ENCODE peak calls at places on chromosomes 16 and 17, in nine cellular contexts. One of them, this sample, is unnamed.
A peak's percentile ranks its signal among the peaks of the same experiment; 100 is the strongest.

GRCh38 chr17:7478276-7479138 is 924 bp downstream of the ZBTB4 start:
- DNase-seq in HFF-Myc: no peak
- DNase-seq in BE2C: peak; percentile 29
- DNase-seq in EL: peak; percentile 50
- DNase-seq in amniotic stem cell: no peak
- DNase-seq in gastrocnemius medialis: peak; percentile 27
- DNase-seq in activated naive CD4-positive, alpha-beta T cell: no peak
- DNase-seq in transverse colon: peak; percentile 62
- DNase-seq in right atrium auricular region: no peak
- DNase-seq in this sample: peak; percentile 66

GRCh38 chr17:74521701-74522201 is 9.5 kb downstream of the CD300LB start:
- DNase-seq in BE2C: no peak
- DNase-seq in EL: no peak
- DNase-seq in right atrium auricular region: peak; percentile 57
- DNase-seq in HFF-Myc: no peak
- DNase-seq in transverse colon: no peak
- DNase-seq in gastrocnemius medialis: no peak
- DNase-seq in amniotic stem cell: no peak
- DNase-seq in activated naive CD4-positive, alpha-beta T cell: no peak
- DNase-seq in this sample: no peak

GRCh38 chr16:84670063-84670462 is 21.8 kb downstream of the KLHL36 start:
- DNase-seq in gastrocnemius medialis: no peak
- DNase-seq in transverse colon: no peak
- DNase-seq in amniotic stem cell: no peak
- DNase-seq in right atrium auricular region: no peak
- DNase-seq in BE2C: no peak
- DNase-seq in EL: no peak
- DNase-seq in HFF-Myc: no peak
- DNase-seq in activated naive CD4-positive, alpha-beta T cell: no peak
- DNase-seq in this sample: no peak

GRCh38 chr17:75535119-75535537 is 9.6 kb downstream of the LLGL2 start:
- DNase-seq in right atrium auricular region: no peak
- DNase-seq in transverse colon: peak; percentile 82
- DNase-seq in EL: no peak
- DNase-seq in amniotic stem cell: no peak
- DNase-seq in gastrocnemius medialis: no peak
- DNase-seq in BE2C: no peak
- DNase-seq in HFF-Myc: no peak
- DNase-seq in activated naive CD4-positive, alpha-beta T cell: no peak
- DNase-seq in this sample: no peak

GRCh38 chr17:78416311-78416711 is 37.9 kb downstream of the PGS1 start:
- DNase-seq in amniotic stem cell: no peak
- DNase-seq in gastrocnemius medialis: no peak
- DNase-seq in HFF-Myc: no peak
- DNase-seq in EL: peak; percentile 48
- DNase-seq in activated naive CD4-positive, alpha-beta T cell: no peak
- DNase-seq in BE2C: no peak
- DNase-seq in transverse colon: peak; percentile 39
- DNase-seq in right atrium auricular region: no peak
- DNase-seq in this sample: no peak

GRCh38 chr16:70701036-70701435 is 15.2 kb upstream of the MTSS2 start:
- DNase-seq in right atrium auricular region: no peak
- DNase-seq in gastrocnemius medialis: no peak
- DNase-seq in amniotic stem cell: no peak
- DNase-seq in BE2C: no peak
- DNase-seq in EL: no peak
- DNase-seq in activated naive CD4-positive, alpha-beta T cell: no peak
- DNase-seq in HFF-Myc: no peak
- DNase-seq in transverse colon: no peak
- DNase-seq in this sample: no peak

GRCh38 chr17:50212121-50212843 is 10.9 kb upstream of the COL1A1 start:
- DNase-seq in EL: peak; percentile 87
- DNase-seq in HFF-Myc: no peak
- DNase-seq in amniotic stem cell: no peak
- DNase-seq in transverse colon: peak; percentile 41
- DNase-seq in activated naive CD4-positive, alpha-beta T cell: no peak
- DNase-seq in BE2C: no peak
- DNase-seq in gastrocnemius medialis: no peak
- DNase-seq in right atrium auricular region: peak; percentile 60
- DNase-seq in this sample: no peak

GRCh38 chr17:44502598-44503079 is 567 bp downstream of the GPATCH8 start:
- DNase-seq in right atrium auricular region: no peak
- DNase-seq in gastrocnemius medialis: no peak
- DNase-seq in HFF-Myc: no peak
- DNase-seq in amniotic stem cell: no peak
- DNase-seq in transverse colon: no peak
- DNase-seq in BE2C: peak; percentile 52
- DNase-seq in activated naive CD4-positive, alpha-beta T cell: peak; percentile 30
- DNase-seq in EL: peak; percentile 18
- DNase-seq in this sample: no peak

GRCh38 chr16:80614908-80615696 is 74.3 kb downstream of the DYNLRB2 start:
- DNase-seq in transverse colon: no peak
- DNase-seq in EL: peak; percentile 94
- DNase-seq in gastrocnemius medialis: no peak
- DNase-seq in HFF-Myc: peak; percentile 33
- DNase-seq in right atrium auricular region: no peak
- DNase-seq in BE2C: no peak
- DNase-seq in amniotic stem cell: peak; percentile 1
- DNase-seq in activated naive CD4-positive, alpha-beta T cell: no peak
- DNase-seq in this sample: no peak

GRCh38 chr16:27819881-27820610 is 243.5 kb downstream of the GSG1L start:
- DNase-seq in transverse colon: no peak
- DNase-seq in activated naive CD4-positive, alpha-beta T cell: no peak
- DNase-seq in right atrium auricular region: no peak
- DNase-seq in BE2C: no peak
- DNase-seq in HFF-Myc: no peak
- DNase-seq in gastrocnemius medialis: no peak
- DNase-seq in amniotic stem cell: no peak
- DNase-seq in EL: no peak
- DNase-seq in this sample: no peak

GRCh38 chr16:730666-731509 is 4.0 kb downstream of the HAGHL start:
- DNase-seq in BE2C: no peak
- DNase-seq in gastrocnemius medialis: no peak
- DNase-seq in amniotic stem cell: no peak
- DNase-seq in transverse colon: no peak
- DNase-seq in activated naive CD4-positive, alpha-beta T cell: no peak
- DNase-seq in EL: no peak
- DNase-seq in right atrium auricular region: no peak
- DNase-seq in HFF-Myc: no peak
- DNase-seq in this sample: no peak

GRCh38 chr17:3827124-3827773 is 18.8 kb downstream of the NCBP3 start:
- DNase-seq in transverse colon: peak; percentile 64
- DNase-seq in amniotic stem cell: no peak
- DNase-seq in HFF-Myc: peak; percentile 43
- DNase-seq in EL: peak; percentile 71
- DNase-seq in gastrocnemius medialis: no peak
- DNase-seq in activated naive CD4-positive, alpha-beta T cell: no peak
- DNase-seq in BE2C: peak; percentile 72
- DNase-seq in right atrium auricular region: no peak
- DNase-seq in this sample: peak; percentile 22

GRCh38 chr17:64008830-64009229 is 10.7 kb downstream of the PRR29 start:
- DNase-seq in gastrocnemius medialis: no peak
- DNase-seq in right atrium auricular region: peak; percentile 54
- DNase-seq in EL: no peak
- DNase-seq in BE2C: no peak
- DNase-seq in activated naive CD4-positive, alpha-beta T cell: no peak
- DNase-seq in transverse colon: no peak
- DNase-seq in HFF-Myc: no peak
- DNase-seq in amniotic stem cell: no peak
- DNase-seq in this sample: no peak

GRCh38 chr16:22924492-22924891 is 110.5 kb downstream of the HS3ST2 start:
- DNase-seq in gastrocnemius medialis: no peak
- DNase-seq in EL: no peak
- DNase-seq in activated naive CD4-positive, alpha-beta T cell: no peak
- DNase-seq in BE2C: no peak
- DNase-seq in right atrium auricular region: no peak
- DNase-seq in amniotic stem cell: no peak
- DNase-seq in transverse colon: no peak
- DNase-seq in HFF-Myc: no peak
- DNase-seq in this sample: no peak

GRCh38 chr17:68572138-68572842 is 28.9 kb downstream of the FAM20A start:
- DNase-seq in gastrocnemius medialis: no peak
- DNase-seq in BE2C: no peak
- DNase-seq in right atrium auricular region: no peak
- DNase-seq in transverse colon: peak; percentile 11
- DNase-seq in activated naive CD4-positive, alpha-beta T cell: no peak
- DNase-seq in amniotic stem cell: no peak
- DNase-seq in EL: no peak
- DNase-seq in HFF-Myc: no peak
- DNase-seq in this sample: no peak

GRCh38 chr17:27625856-27626255 is 5.1 kb upstream of the LGALS9 start:
- DNase-seq in HFF-Myc: no peak
- DNase-seq in gastrocnemius medialis: no peak
- DNase-seq in amniotic stem cell: no peak
- DNase-seq in transverse colon: no peak
- DNase-seq in right atrium auricular region: no peak
- DNase-seq in BE2C: no peak
- DNase-seq in EL: no peak
- DNase-seq in activated naive CD4-positive, alpha-beta T cell: no peak
- DNase-seq in this sample: no peak

GRCh38 chr17:78826426-78826825 is 14.2 kb downstream of the USP36 start:
- DNase-seq in right atrium auricular region: no peak
- DNase-seq in gastrocnemius medialis: no peak
- DNase-seq in amniotic stem cell: no peak
- DNase-seq in activated naive CD4-positive, alpha-beta T cell: no peak
- DNase-seq in EL: peak; percentile 36
- DNase-seq in transverse colon: no peak
- DNase-seq in BE2C: no peak
- DNase-seq in HFF-Myc: no peak
- DNase-seq in this sample: no peak

GRCh38 chr16:380837-381787 is 666 bp downstream of the PGAP6 start:
- DNase-seq in gastrocnemius medialis: no peak
- DNase-seq in transverse colon: no peak
- DNase-seq in EL: no peak
- DNase-seq in amniotic stem cell: no peak
- DNase-seq in HFF-Myc: no peak
- DNase-seq in activated naive CD4-positive, alpha-beta T cell: no peak
- DNase-seq in BE2C: peak; percentile 34
- DNase-seq in right atrium auricular region: no peak
- DNase-seq in this sample: no peak

GRCh38 chr16:70576431-70577255 is 53.0 kb downstream of the SF3B3 start:
- DNase-seq in activated naive CD4-positive, alpha-beta T cell: no peak
- DNase-seq in BE2C: no peak
- DNase-seq in amniotic stem cell: no peak
- DNase-seq in transverse colon: peak; percentile 33
- DNase-seq in EL: peak; percentile 93
- DNase-seq in gastrocnemius medialis: no peak
- DNase-seq in HFF-Myc: peak; percentile 91
- DNase-seq in right atrium auricular region: no peak
- DNase-seq in this sample: no peak

GRCh38 chr17:62757518-62757951 is 50.6 kb downstream of the MARCHF10 start:
- DNase-seq in amniotic stem cell: no peak
- DNase-seq in right atrium auricular region: no peak
- DNase-seq in HFF-Myc: no peak
- DNase-seq in gastrocnemius medialis: no peak
- DNase-seq in activated naive CD4-positive, alpha-beta T cell: no peak
- DNase-seq in BE2C: peak; percentile 74
- DNase-seq in transverse colon: no peak
- DNase-seq in EL: no peak
- DNase-seq in this sample: no peak

GRCh38 chr17:63479495-63480184 is 2.8 kb downstream of the ACE start:
- DNase-seq in transverse colon: no peak
- DNase-seq in gastrocnemius medialis: no peak
- DNase-seq in HFF-Myc: no peak
- DNase-seq in activated naive CD4-positive, alpha-beta T cell: no peak
- DNase-seq in amniotic stem cell: no peak
- DNase-seq in BE2C: peak; percentile 85
- DNase-seq in EL: no peak
- DNase-seq in right atrium auricular region: no peak
- DNase-seq in this sample: no peak

GRCh38 chr17:52157603-52158449 is 688 bp downstream of the CA10 start:
- DNase-seq in BE2C: peak; percentile 43
- DNase-seq in amniotic stem cell: no peak
- DNase-seq in activated naive CD4-positive, alpha-beta T cell: no peak
- DNase-seq in HFF-Myc: no peak
- DNase-seq in gastrocnemius medialis: no peak
- DNase-seq in right atrium auricular region: no peak
- DNase-seq in EL: no peak
- DNase-seq in transverse colon: no peak
- DNase-seq in this sample: no peak

GRCh38 chr17:4948997-4949320 is 629 bp upstream of the PFN1 start:
- DNase-seq in right atrium auricular region: peak; percentile 74
- DNase-seq in BE2C: peak; percentile 76
- DNase-seq in gastrocnemius medialis: peak; percentile 71
- DNase-seq in EL: peak; percentile 92
- DNase-seq in activated naive CD4-positive, alpha-beta T cell: peak; percentile 61
- DNase-seq in transverse colon: peak; percentile 87
- DNase-seq in amniotic stem cell: peak; percentile 89
- DNase-seq in HFF-Myc: no peak
- DNase-seq in this sample: peak; percentile 96

GRCh38 chr16:11595908-11596504 is 9.3 kb upstream of the LITAF start:
- DNase-seq in HFF-Myc: no peak
- DNase-seq in amniotic stem cell: no peak
- DNase-seq in BE2C: no peak
- DNase-seq in transverse colon: no peak
- DNase-seq in EL: no peak
- DNase-seq in gastrocnemius medialis: no peak
- DNase-seq in activated naive CD4-positive, alpha-beta T cell: no peak
- DNase-seq in right atrium auricular region: no peak
- DNase-seq in this sample: no peak

GRCh38 chr16:23803591-23804123 is 32.1 kb upstream of the PRKCB start:
- DNase-seq in transverse colon: peak; percentile 82
- DNase-seq in EL: peak; percentile 30
- DNase-seq in activated naive CD4-positive, alpha-beta T cell: no peak
- DNase-seq in gastrocnemius medialis: no peak
- DNase-seq in HFF-Myc: no peak
- DNase-seq in right atrium auricular region: peak; percentile 60
- DNase-seq in BE2C: peak; percentile 58
- DNase-seq in amniotic stem cell: no peak
- DNase-seq in this sample: peak; percentile 13

GRCh38 chr17:30345527-30346075 is 11.7 kb upstream of the TMIGD1 start:
- DNase-seq in EL: peak; percentile 29
- DNase-seq in amniotic stem cell: no peak
- DNase-seq in HFF-Myc: no peak
- DNase-seq in gastrocnemius medialis: no peak
- DNase-seq in right atrium auricular region: no peak
- DNase-seq in BE2C: no peak
- DNase-seq in transverse colon: no peak
- DNase-seq in activated naive CD4-positive, alpha-beta T cell: no peak
- DNase-seq in this sample: peak; percentile 5

GRCh38 chr16:10738231-10739077 is 5.2 kb upstream of the NUBP1 start:
- DNase-seq in EL: peak; percentile 84
- DNase-seq in transverse colon: peak; percentile 34
- DNase-seq in HFF-Myc: no peak
- DNase-seq in amniotic stem cell: peak; percentile 10
- DNase-seq in gastrocnemius medialis: peak; percentile 79
- DNase-seq in activated naive CD4-positive, alpha-beta T cell: no peak
- DNase-seq in BE2C: no peak
- DNase-seq in right atrium auricular region: peak; percentile 90
- DNase-seq in this sample: peak; percentile 80

GRCh38 chr17:81481011-81481799 is 31.4 kb downstream of the ACTG1 start:
- DNase-seq in right atrium auricular region: peak; percentile 73
- DNase-seq in EL: peak; percentile 45
- DNase-seq in amniotic stem cell: peak; percentile 7
- DNase-seq in HFF-Myc: no peak
- DNase-seq in activated naive CD4-positive, alpha-beta T cell: no peak
- DNase-seq in transverse colon: peak; percentile 57
- DNase-seq in gastrocnemius medialis: peak; percentile 59
- DNase-seq in BE2C: no peak
- DNase-seq in this sample: peak; percentile 99

GRCh38 chr16:89319883-89320716 is 102.6 kb downstream of the ZNF778 start:
- DNase-seq in EL: peak; percentile 91
- DNase-seq in amniotic stem cell: peak; percentile 78
- DNase-seq in gastrocnemius medialis: no peak
- DNase-seq in HFF-Myc: no peak
- DNase-seq in BE2C: peak; percentile 75
- DNase-seq in activated naive CD4-positive, alpha-beta T cell: no peak
- DNase-seq in right atrium auricular region: peak; percentile 77
- DNase-seq in transverse colon: peak; percentile 38
- DNase-seq in this sample: no peak

GRCh38 chr17:17494499-17495447 is 1.4 kb downstream of the RASD1 start:
- DNase-seq in activated naive CD4-positive, alpha-beta T cell: no peak
- DNase-seq in transverse colon: peak; percentile 50
- DNase-seq in EL: peak; percentile 59
- DNase-seq in HFF-Myc: no peak
- DNase-seq in right atrium auricular region: peak; percentile 75
- DNase-seq in amniotic stem cell: no peak
- DNase-seq in BE2C: peak; percentile 46
- DNase-seq in gastrocnemius medialis: peak; percentile 54
- DNase-seq in this sample: peak; percentile 44

GRCh38 chr17:79192503-79193500 is 118.2 kb downstream of the ENGASE start:
- DNase-seq in HFF-Myc: no peak
- DNase-seq in gastrocnemius medialis: no peak
- DNase-seq in transverse colon: no peak
- DNase-seq in activated naive CD4-positive, alpha-beta T cell: no peak
- DNase-seq in BE2C: no peak
- DNase-seq in amniotic stem cell: no peak
- DNase-seq in right atrium auricular region: no peak
- DNase-seq in EL: peak; percentile 25
- DNase-seq in this sample: no peak

This sample was measured in cerebellum.